ENCODE peak calls at places on chromosomes 2 and 18, in four cellular contexts. Z is Calu3; D is OCI-LY7; L is CD8-positive, alpha-beta T cell. G is an unnamed sample.
A peak's percentile ranks its signal among the peaks of the same experiment; 100 is the strongest.

GRCh38 chr18:5286525-5286924 is 9.0 kb downstream of the ZBTB14 start:
- DNase-seq in Z (no peak), D (no peak), L (no peak), G (no peak)

GRCh38 chr2:200199576-200200263 is 106.8 kb upstream of the SPATS2L start:
- DNase-seq in Z (peak; percentile 37), D (peak; percentile 2), L (no peak), G (no peak)

GRCh38 chr2:120809151-120809550 is 73.5 kb downstream of the GLI2 start:
- DNase-seq in Z (no peak), D (no peak), L (no peak), G (no peak)

GRCh38 chr2:55518846-55519167 is 711 bp upstream of the CFAP36 start:
- DNase-seq in Z (no peak), D (peak; percentile 23), L (peak; percentile 20), G (peak; percentile 46)

GRCh38 chr2:23600336-23600735 is 215.4 kb downstream of the KLHL29 start:
- DNase-seq in Z (no peak), D (no peak), L (no peak), G (no peak)

GRCh38 chr2:48442610-48443360 is 87.2 kb upstream of the STON1 start:
- DNase-seq in Z (no peak), D (no peak), L (no peak), G (no peak)

GRCh38 chr2:232632229-232632903 is 1.0 kb upstream of the EFHD1 start:
- DNase-seq in Z (no peak), D (no peak), L (no peak), G (no peak)

GRCh38 chr18:31702449-31702848 is 18.1 kb upstream of the B4GALT6 start:
- DNase-seq in Z (no peak), D (no peak), L (no peak), G (no peak)

GRCh38 chr2:38665854-38666577 is at the start of gene GALM:
- DNase-seq in Z (peak; percentile 83), D (peak; percentile 70), L (peak; percentile 45), G (peak; percentile 48)

GRCh38 chr2:98480598-98480997 is 35.9 kb downstream of the INPP4A start:
- DNase-seq in Z (no peak), D (no peak), L (no peak), G (no peak)

GRCh38 chr2:216880509-216881184 is 20.8 kb upstream of the TNP1 start:
- DNase-seq in Z (no peak), D (no peak), L (no peak), G (no peak)

GRCh38 chr18:73797419-73797818 is 350.2 kb downstream of the FBXO15 start:
- DNase-seq in Z (no peak), D (no peak), L (no peak), G (no peak)

GRCh38 chr2:239807568-239807967 is 217.6 kb downstream of the NDUFA10 start:
- DNase-seq in Z (no peak), D (no peak), L (no peak), G (no peak)

GRCh38 chr2:162022290-162022945 is 51.6 kb downstream of the DPP4 start:
- DNase-seq in Z (peak; percentile 12), D (no peak), L (no peak), G (no peak)

GRCh38 chr2:219362524-219363164 is 25.1 kb downstream of the DNPEP start:
- DNase-seq in Z (no peak), D (no peak), L (no peak), G (peak; percentile 31)

GRCh38 chr18:2905802-2906521 is 59.2 kb downstream of the EMILIN2 start:
- DNase-seq in Z (peak; percentile 45), D (no peak), L (peak; percentile 27), G (peak; percentile 81)

GRCh38 chr2:237081596-237081995 is 4.1 kb upstream of the COPS8 start:
- DNase-seq in Z (no peak), D (no peak), L (no peak), G (no peak)

GRCh38 chr2:188345439-188345838 is 53.8 kb downstream of the GULP1 start:
- DNase-seq in Z (no peak), D (no peak), L (no peak), G (no peak)

GRCh38 chr2:187051350-187051749 is 202.4 kb upstream of the ZSWIM2 start:
- DNase-seq in Z (no peak), D (no peak), L (no peak), G (peak; percentile 22)

GRCh38 chr2:71700880-71701397 is 247.6 kb downstream of the DYSF start:
- DNase-seq in Z (no peak), D (no peak), L (no peak), G (no peak)

GRCh38 chr2:19300961-19301360 is 57.5 kb downstream of the OSR1 start:
- DNase-seq in Z (no peak), D (no peak), L (no peak), G (no peak)

GRCh38 chr2:126639276-126639675 is 16.7 kb upstream of the GYPC start:
- DNase-seq in Z (no peak), D (no peak), L (no peak), G (no peak)

GRCh38 chr2:126638781-126639180 is 17.2 kb upstream of the GYPC start:
- DNase-seq in Z (no peak), D (no peak), L (no peak), G (no peak)

GRCh38 chr2:126635281-126635680 is 20.7 kb upstream of the GYPC start:
- DNase-seq in Z (no peak), D (no peak), L (no peak), G (no peak)

GRCh38 chr2:126637393-126637792 is 18.6 kb upstream of the GYPC start:
- DNase-seq in Z (no peak), D (no peak), L (no peak), G (no peak)

GRCh38 chr2:126634273-126634861 is 21.6 kb upstream of the GYPC start:
- DNase-seq in Z (peak; percentile 50), D (peak; percentile 29), L (peak; percentile 26), G (peak; percentile 37)
- TF ChIP-seq CTCF in Z (peak; percentile 58), D (peak; percentile 85), L (peak; percentile 51), G (peak; percentile 62)

GRCh38 chr2:102848366-102848839 is 86.6 kb downstream of the TMEM182 start:
- DNase-seq in Z (peak; percentile 86), D (no peak), L (no peak), G (peak; percentile 32)
- TF ChIP-seq CTCF in Z (no peak), D (peak; percentile 10), L (no peak), G (no peak)

DNA sequence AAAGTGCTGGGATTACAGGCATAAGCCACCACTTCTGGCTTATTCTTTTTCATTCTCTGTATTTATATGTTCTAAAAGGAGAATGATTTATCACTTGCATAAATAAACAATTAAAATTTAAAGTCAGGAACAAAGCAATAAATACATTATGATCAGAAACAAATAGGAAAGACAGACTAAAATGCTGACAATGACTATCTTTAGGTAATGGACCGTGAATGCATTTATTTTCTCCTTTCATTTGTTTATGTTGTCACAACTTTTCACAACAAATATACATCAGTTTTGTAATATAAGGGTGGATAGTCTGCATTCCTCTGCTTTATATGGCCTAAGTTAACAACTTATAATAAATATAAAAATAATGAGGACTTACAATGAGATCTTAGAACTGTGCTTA is 199.2 kb upstream of the EPHA4 start:
- DNase-seq in Z (no peak), D (no peak), L (no peak), G (no peak)
- TF ChIP-seq CTCF in Z (no peak), D (no peak), L (no peak), G (no peak)

GRCh38 chr2:144099746-144100438 is 420.0 kb downstream of the ZEB2 start:
- DNase-seq in Z (no peak), D (no peak), L (no peak), G (peak; percentile 20)
- TF ChIP-seq CTCF in Z (no peak), D (no peak), L (no peak), G (no peak)

GRCh38 chr2:183348492-183348891 is 224.2 kb downstream of the NUP35 start:
- DNase-seq in Z (no peak), D (peak; percentile 20), L (no peak), G (no peak)
- TF ChIP-seq CTCF in Z (no peak), D (peak; percentile 55), L (no peak), G (no peak)

DNA sequence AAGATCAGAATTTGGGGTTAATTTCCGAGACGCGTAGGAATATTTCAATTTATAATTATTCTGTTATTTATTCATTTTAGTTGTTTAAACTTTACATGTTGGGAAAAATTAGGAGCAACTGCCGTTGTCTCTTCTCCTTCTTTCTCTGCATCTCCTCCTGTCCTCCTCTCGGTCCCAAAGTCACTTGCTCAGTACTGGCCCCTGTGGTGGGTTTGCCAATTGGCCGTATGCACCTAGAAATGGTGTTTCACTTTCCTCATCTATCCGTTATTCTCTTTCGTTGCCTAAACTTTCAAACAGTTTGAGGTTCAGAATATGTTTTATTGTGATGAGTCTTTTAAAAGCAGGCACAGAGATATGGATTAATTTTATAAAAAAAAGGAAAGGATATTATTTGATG is 517.9 kb downstream of the PLCL1 start:
- DNase-seq in Z (peak; percentile 25), D (peak; percentile 16), L (no peak), G (no peak)
- TF ChIP-seq CTCF in Z (peak; percentile 20), D (peak; percentile 67), L (peak; percentile 5), G (no peak)

DNA sequence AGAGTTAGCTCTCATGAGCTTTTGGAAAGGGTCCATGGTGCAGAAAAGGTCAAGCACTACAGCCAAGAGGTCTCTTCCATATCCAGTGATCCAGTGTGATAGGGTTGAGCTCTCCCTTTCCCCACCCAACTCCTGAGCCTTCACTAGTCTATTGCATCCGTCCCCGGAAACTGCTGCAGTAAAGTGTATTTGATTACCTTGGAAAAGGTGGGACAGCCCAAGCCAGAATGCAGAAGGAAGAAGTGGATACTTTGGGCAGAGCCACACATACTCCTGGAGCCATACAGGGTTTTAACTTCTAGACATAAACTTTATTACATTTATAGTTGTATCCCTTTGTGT is 3.6 kb downstream of the PNKD start:
- DNase-seq in Z (no peak), D (no peak), L (no peak), G (no peak)
- TF ChIP-seq CTCF in Z (no peak), D (no peak), L (no peak), G (no peak)

G was measured in GM13976.